ENCODE peak calls at places on chromosomes 6 and 20, in five cellular contexts. P, W, S, Q and R are unnamed samples.

GRCh38 chr6:37051138-37052026 is 45.9 kb downstream of the FGD2 start:
- DNase-seq in P (peak; percentile 95), W (peak; percentile 93), S (peak; percentile 87), Q (peak; percentile 99), R (no peak)

GRCh38 chr6:64985726-64986125 is 721.3 kb downstream of the EYS start:
- DNase-seq in P (peak; percentile 7), W (no peak), S (no peak), Q (no peak), R (no peak)

GRCh38 chr6:156869986-156870398 is 92.8 kb downstream of the ARID1B start:
- DNase-seq in P (no peak), W (no peak), S (no peak), Q (no peak), R (no peak)

GRCh38 chr6:110999634-111000270 is 17.9 kb downstream of the RPF2 start:
- DNase-seq in P (no peak), W (no peak), S (no peak), Q (no peak), R (no peak)

GRCh38 chr20:472889-473292 is 10.6 kb upstream of the TBC1D20 start:
- DNase-seq in P (no peak), W (no peak), S (no peak), Q (no peak), R (no peak)

GRCh38 chr6:24775520-24776058 is 852 bp downstream of the GMNN start:
- DNase-seq in P (no peak), W (no peak), S (peak; percentile 31), Q (no peak), R (no peak)

GRCh38 chr6:81105998-81106397 is 646.5 kb downstream of the TENT5A start:
- DNase-seq in P (no peak), W (no peak), S (no peak), Q (no peak), R (no peak)

GRCh38 chr6:52672422-52673025 is 1.6 kb downstream of the TMEM14A start:
- DNase-seq in P (no peak), W (no peak), S (no peak), Q (no peak), R (no peak)

GRCh38 chr20:64113444-64113775 is 6.0 kb upstream of the NPBWR2 start:
- DNase-seq in P (no peak), W (peak; percentile 9), S (no peak), Q (no peak), R (no peak)

GRCh38 chr6:49336514-49337131 is 126.4 kb downstream of the MMUT start:
- DNase-seq in P (peak; percentile 75), W (no peak), S (no peak), Q (no peak), R (peak; percentile 54)

GRCh38 chr6:143742070-143742954 is 64.5 kb downstream of the PHACTR2 start:
- DNase-seq in P (no peak), W (no peak), S (no peak), Q (no peak), R (no peak)

GRCh38 chr20:48962976-48963730 is 41.6 kb downstream of the ARFGEF2 start:
- DNase-seq in P (no peak), W (no peak), S (no peak), Q (no peak), R (no peak)

GRCh38 chr6:166629628-166630027 is 2.6 kb upstream of the RPS6KA2 start:
- DNase-seq in P (no peak), W (no peak), S (no peak), Q (no peak), R (no peak)

GRCh38 chr6:87656857-87657256 is 45.2 kb downstream of the AKIRIN2 start:
- DNase-seq in P (no peak), W (no peak), S (peak; percentile 15), Q (no peak), R (no peak)

GRCh38 chr6:133767571-133767970 is 121.3 kb upstream of the TCF21 start:
- DNase-seq in P (no peak), W (no peak), S (no peak), Q (no peak), R (no peak)

GRCh38 chr6:148550569-148550968 is 196.3 kb upstream of the UST start:
- DNase-seq in P (no peak), W (no peak), S (no peak), Q (no peak), R (no peak)

GRCh38 chr20:4443016-4443415 is 278.7 kb upstream of the PRND start:
- DNase-seq in P (no peak), W (no peak), S (no peak), Q (no peak), R (no peak)

GRCh38 chr6:19465760-19466159 is 371.4 kb upstream of the ID4 start:
- DNase-seq in P (no peak), W (no peak), S (no peak), Q (no peak), R (no peak)

GRCh38 chr20:49868964-49869363 is 46.4 kb downstream of the SPATA2 start:
- DNase-seq in P (no peak), W (no peak), S (no peak), Q (no peak), R (no peak)

GRCh38 chr6:17584241-17584803 is 15.8 kb upstream of the FAM8A1 start:
- DNase-seq in P (peak; percentile 23), W (peak; percentile 69), S (no peak), Q (no peak), R (no peak)

GRCh38 chr6:14210077-14210476 is 92.5 kb downstream of the CD83 start:
- DNase-seq in P (no peak), W (peak; percentile 4), S (no peak), Q (no peak), R (no peak)

GRCh38 chr6:92433911-92434310 is 985.4 kb downstream of the EPHA7 start:
- DNase-seq in P (no peak), W (no peak), S (no peak), Q (no peak), R (no peak)

GRCh38 chr6:2148748-2149147 is 96.7 kb downstream of the GMDS start:
- DNase-seq in P (no peak), W (no peak), S (no peak), Q (no peak), R (no peak)

GRCh38 chr6:158366363-158366762 is 54.1 kb downstream of the TULP4 start:
- DNase-seq in P (no peak), W (no peak), S (no peak), Q (no peak), R (no peak)

GRCh38 chr6:82322386-82322785 is 41.2 kb upstream of the TPBG start:
- DNase-seq in P (no peak), W (no peak), S (no peak), Q (no peak), R (no peak)

GRCh38 chr20:62172666-62173065 is 10.2 kb upstream of the MTG2 start:
- DNase-seq in P (no peak), W (no peak), S (no peak), Q (peak; percentile 62), R (no peak)

GRCh38 chr20:50992336-50992732 is 30.6 kb downstream of the KCNG1 start:
- DNase-seq in P (no peak), W (no peak), S (no peak), Q (no peak), R (no peak)

DNA sequence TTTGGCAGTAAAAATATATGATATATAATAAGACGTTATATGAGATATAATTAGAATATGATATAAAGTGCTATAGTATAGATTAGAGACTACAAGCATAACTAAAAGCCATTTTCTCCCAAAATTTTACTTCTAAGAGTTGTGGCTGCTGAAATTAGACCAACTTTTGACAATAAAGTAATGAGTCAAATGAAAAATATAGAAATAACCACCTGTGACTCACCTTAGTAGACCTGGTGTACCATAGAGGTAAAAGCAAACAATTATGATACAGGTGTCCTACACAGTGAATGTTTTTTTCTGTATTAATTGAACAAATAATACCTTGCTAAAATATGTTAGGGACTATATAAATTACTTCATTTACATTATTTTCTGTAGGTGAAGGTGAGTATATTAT is 482.9 kb upstream of the MAN1A1 start:
- DNase-seq in P (no peak), W (no peak), S (no peak), Q (no peak), R (no peak)
- TF ChIP-seq CTCF in P (no peak), W (no peak), S (no peak), Q (no peak), R (no peak)

GRCh38 chr6:6330407-6330806 is 9.9 kb upstream of the F13A1 start:
- DNase-seq in P (no peak), W (no peak), S (peak; percentile 31), Q (no peak), R (no peak)

GRCh38 chr6:6333498-6333897 is 13.0 kb upstream of the F13A1 start:
- DNase-seq in P (no peak), W (no peak), S (no peak), Q (no peak), R (peak; percentile 51)

GRCh38 chr6:6331393-6331792 is 10.9 kb upstream of the F13A1 start:
- DNase-seq in P (no peak), W (no peak), S (peak; percentile 69), Q (no peak), R (no peak)

GRCh38 chr6:6332873-6333272 is 12.4 kb upstream of the F13A1 start:
- DNase-seq in P (no peak), W (no peak), S (peak; percentile 60), Q (no peak), R (no peak)

GRCh38 chr6:6332240-6332639 is 11.8 kb upstream of the F13A1 start:
- DNase-seq in P (no peak), W (no peak), S (peak; percentile 60), Q (no peak), R (no peak)
- H3K4me3 ChIP-seq in P (no peak overlapping the region), W (peak overlapping the region; percentile 2), S (no peak overlapping the region), Q (no peak overlapping the region), R (no peak overlapping the region)

GRCh38 chr20:58854638-58855471 is 2.3 kb downstream of the GNAS start:
- DNase-seq in P (no peak), W (peak; percentile 57), S (peak; percentile 7), Q (peak; percentile 55), R (no peak)
- TF ChIP-seq CTCF in P (no peak), W (no peak), S (no peak), Q (no peak), R (no peak)

GRCh38 chr20:12764053-12764452 is 244.7 kb upstream of the SPTLC3 start:
- DNase-seq in P (no peak), W (no peak), S (no peak), Q (no peak), R (no peak)

GRCh38 chr20:12762725-12763124 is 246.0 kb upstream of the SPTLC3 start:
- DNase-seq in P (peak; percentile 14), W (peak; percentile 29), S (no peak), Q (no peak), R (no peak)
- H3K4me3 ChIP-seq in P (no peak overlapping the region), W (no peak overlapping the region), S (no peak overlapping the region), Q (no peak overlapping the region), R (no peak overlapping the region)

DNA sequence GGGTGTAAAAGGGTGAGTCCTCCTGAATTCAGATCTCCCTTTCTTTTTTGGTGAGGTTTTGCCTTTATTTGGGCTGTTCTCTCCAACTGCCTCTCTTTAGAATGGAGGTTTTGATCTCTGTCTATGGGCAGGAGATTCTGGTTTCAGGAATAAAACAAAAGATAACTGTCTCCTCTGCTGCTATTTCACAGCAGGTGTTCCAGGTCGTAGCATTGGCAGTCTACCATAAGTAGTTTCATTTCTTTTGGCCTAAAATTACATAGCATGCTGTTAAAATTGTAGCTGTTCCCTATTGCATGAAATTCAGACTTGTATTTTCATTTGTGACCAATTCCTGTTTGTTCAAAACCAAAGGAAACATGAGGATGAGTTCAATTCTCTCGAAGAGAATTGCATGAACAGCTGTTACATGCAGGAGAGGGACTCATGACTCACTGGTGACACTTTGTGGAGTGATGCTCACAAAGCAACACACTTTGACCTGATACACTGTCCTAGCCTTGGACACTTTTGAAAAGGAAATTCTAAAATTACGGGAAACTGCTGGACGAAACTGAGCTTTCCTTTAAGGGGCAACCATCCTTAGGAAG is 76.8 kb upstream of the SIRPG start:
- DNase-seq in P (no peak), W (no peak), S (peak; percentile 31), Q (no peak), R (no peak)
- TF ChIP-seq CTCF in P (peak; percentile 6), W (peak; percentile 34), S (peak; percentile 59), Q (no peak), R (peak; percentile 8)